ENCODE peak calls at places on chromosome 12, in six cellular contexts. G, E, C, R, T and L are unnamed samples.

GRCh38 chr12:31019561-31020308 is 53.9 kb upstream of the DDX11 start:
- DNase-seq in G (no peak), E (no peak), C (no peak), R (no peak), T (no peak), L (no peak)

GRCh38 chr12:68016136-68016535 is 26.9 kb downstream of the IFNG-AS1 start:
- DNase-seq in G (no peak), E (no peak), C (no peak), R (no peak), T (no peak), L (no peak)

GRCh38 chr12:12819752-12820311 is 6.7 kb downstream of the DDX47 start:
- DNase-seq in G (no peak), E (no peak), C (no peak), R (no peak), T (no peak), L (no peak)

GRCh38 chr12:63811334-63811733 is 31.6 kb downstream of the RXYLT1 start:
- DNase-seq in G (no peak), E (no peak), C (no peak), R (no peak), T (no peak), L (no peak)

GRCh38 chr12:47102845-47103666 is 23.3 kb upstream of the AMIGO2 start:
- DNase-seq in G (no peak), E (no peak), C (no peak), R (no peak), T (no peak), L (no peak)

GRCh38 chr12:98908866-98909265 is 263.8 kb downstream of the APAF1 start:
- DNase-seq in G (no peak), E (no peak), C (no peak), R (no peak), T (no peak), L (no peak)

GRCh38 chr12:116559330-116560080 is at the start of gene MAP1LC3B2:
- DNase-seq in G (peak; percentile 15), E (peak; percentile 56), C (no peak), R (peak; percentile 98), T (peak; percentile 97), L (peak; percentile 36)

GRCh38 chr12:122421263-122421814 is 1.1 kb downstream of the CLIP1 start:
- DNase-seq in G (peak; percentile 82), E (no peak), C (peak; percentile 66), R (peak; percentile 53), T (no peak), L (no peak)

GRCh38 chr12:111596985-111597730 is 2.0 kb downstream of the ATXN2 start:
- DNase-seq in G (peak; percentile 70), E (peak; percentile 63), C (peak; percentile 64), R (peak; percentile 78), T (no peak), L (peak; percentile 59)

GRCh38 chr12:46524778-46525177 is 152.2 kb upstream of the SLC38A2 start:
- DNase-seq in G (no peak), E (no peak), C (peak; percentile 27), R (no peak), T (no peak), L (no peak)

GRCh38 chr12:78241472-78241871 is 410.8 kb downstream of the NAV3 start:
- DNase-seq in G (no peak), E (no peak), C (no peak), R (no peak), T (no peak), L (no peak)

GRCh38 chr12:3214508-3215365 is 137.6 kb downstream of the TSPAN9 start:
- DNase-seq in G (no peak), E (no peak), C (no peak), R (no peak), T (no peak), L (no peak)

GRCh38 chr12:117034249-117034648 is 65.0 kb downstream of the TESC start:
- DNase-seq in G (no peak), E (no peak), C (no peak), R (no peak), T (no peak), L (no peak)

GRCh38 chr12:66152732-66153131 is 17.1 kb downstream of the TMBIM4 start:
- DNase-seq in G (no peak), E (no peak), C (no peak), R (no peak), T (no peak), L (no peak)

GRCh38 chr12:93862424-93862823 is 185.2 kb downstream of the CRADD start:
- DNase-seq in G (no peak), E (no peak), C (no peak), R (no peak), T (no peak), L (no peak)

GRCh38 chr12:78392918-78393317 is 471.7 kb upstream of the SYT1 start:
- DNase-seq in G (no peak), E (no peak), C (peak; percentile 5), R (no peak), T (no peak), L (no peak)

GRCh38 chr12:124852329-124852831 is 11.3 kb downstream of the SCARB1 start:
- DNase-seq in G (peak; percentile 89), E (no peak), C (no peak), R (no peak), T (no peak), L (no peak)

GRCh38 chr12:92411687-92412086 is 266.0 kb upstream of the BTG1 start:
- DNase-seq in G (no peak), E (no peak), C (peak; percentile 24), R (no peak), T (no peak), L (no peak)

GRCh38 chr12:51533799-51534198 is 57.2 kb upstream of the SCN8A start:
- DNase-seq in G (no peak), E (no peak), C (no peak), R (no peak), T (no peak), L (no peak)

GRCh38 chr12:40647651-40648050 is 44.6 kb upstream of the CNTN1 start:
- DNase-seq in G (no peak), E (no peak), C (no peak), R (no peak), T (no peak), L (peak; percentile 10)

GRCh38 chr12:23113781-23114180 is 488.8 kb downstream of the ETNK1 start:
- DNase-seq in G (no peak), E (no peak), C (no peak), R (no peak), T (no peak), L (no peak)

GRCh38 chr12:46484396-46485061 is 112.0 kb upstream of the SLC38A2 start:
- DNase-seq in G (no peak), E (no peak), C (no peak), R (no peak), T (no peak), L (no peak)

GRCh38 chr12:45708363-45708762 is 21.1 kb upstream of the ARID2 start:
- DNase-seq in G (no peak), E (no peak), C (no peak), R (no peak), T (no peak), L (no peak)

GRCh38 chr12:79023261-79023660 is 158.7 kb downstream of the SYT1 start:
- DNase-seq in G (no peak), E (no peak), C (peak; percentile 1), R (no peak), T (no peak), L (no peak)

GRCh38 chr12:32568241-32568640 is 110.9 kb upstream of the DNM1L start:
- DNase-seq in G (peak; percentile 31), E (no peak), C (no peak), R (no peak), T (no peak), L (peak; percentile 43)

GRCh38 chr12:71938728-71939385 is at the start of gene TPH2:
- DNase-seq in G (peak; percentile 59), E (peak; percentile 96), C (peak; percentile 63), R (peak; percentile 84), T (no peak), L (peak; percentile 31)

GRCh38 chr12:71941174-71941573 is 2.5 kb downstream of the TPH2 start:
- DNase-seq in G (no peak), E (no peak), C (no peak), R (no peak), T (no peak), L (no peak)

GRCh38 chr12:71935594-71935993 is 3.1 kb upstream of the TPH2 start:
- DNase-seq in G (no peak), E (no peak), C (no peak), R (peak; percentile 30), T (peak; percentile 38), L (no peak)
- TF ChIP-seq SIN3A in G (no peak), E (no peak), C (no peak), R (no peak), T (no peak), L (no peak)

DNA sequence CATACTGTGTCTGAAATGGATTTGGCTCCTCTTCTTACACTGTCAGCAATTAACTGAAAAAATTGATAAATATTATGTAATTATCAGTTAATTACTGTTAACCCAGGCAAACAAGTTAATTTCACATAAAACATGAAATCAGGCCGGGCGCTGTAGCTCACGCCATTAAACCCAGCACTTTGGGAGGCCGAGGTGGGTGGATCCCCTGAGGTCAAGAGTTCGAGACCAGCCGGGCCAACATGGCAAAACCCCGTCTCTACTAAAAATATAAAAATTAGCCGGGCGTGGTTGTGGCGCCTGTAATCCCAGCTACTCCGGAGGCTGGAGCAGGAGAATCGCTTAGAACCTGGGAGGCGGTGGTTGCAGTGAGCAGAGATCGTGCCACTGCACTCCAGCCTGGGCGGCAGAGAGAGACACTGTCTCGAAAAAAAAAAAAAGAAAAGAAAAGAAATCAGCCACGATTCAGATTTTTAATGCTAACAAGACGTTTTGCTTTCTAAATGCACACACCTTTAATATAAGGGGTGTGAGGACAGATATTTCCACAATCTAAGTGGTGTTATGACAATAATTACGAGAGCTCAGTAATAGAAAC is 473 bp upstream of the TMEM19 start:
- DNase-seq in G (no peak), E (no peak), C (no peak), R (no peak), T (no peak), L (no peak)
- TF ChIP-seq SIN3A in G (no peak), E (no peak), C (no peak), R (no peak), T (no peak), L (no peak)

GRCh38 chr12:43602738-43603137 is 50.7 kb upstream of the ADAMTS20 start:
- DNase-seq in G (no peak), E (no peak), C (no peak), R (no peak), T (no peak), L (no peak)
- TF ChIP-seq SIN3A in G (no peak), E (no peak), C (no peak), R (no peak), T (no peak), L (no peak)

DNA sequence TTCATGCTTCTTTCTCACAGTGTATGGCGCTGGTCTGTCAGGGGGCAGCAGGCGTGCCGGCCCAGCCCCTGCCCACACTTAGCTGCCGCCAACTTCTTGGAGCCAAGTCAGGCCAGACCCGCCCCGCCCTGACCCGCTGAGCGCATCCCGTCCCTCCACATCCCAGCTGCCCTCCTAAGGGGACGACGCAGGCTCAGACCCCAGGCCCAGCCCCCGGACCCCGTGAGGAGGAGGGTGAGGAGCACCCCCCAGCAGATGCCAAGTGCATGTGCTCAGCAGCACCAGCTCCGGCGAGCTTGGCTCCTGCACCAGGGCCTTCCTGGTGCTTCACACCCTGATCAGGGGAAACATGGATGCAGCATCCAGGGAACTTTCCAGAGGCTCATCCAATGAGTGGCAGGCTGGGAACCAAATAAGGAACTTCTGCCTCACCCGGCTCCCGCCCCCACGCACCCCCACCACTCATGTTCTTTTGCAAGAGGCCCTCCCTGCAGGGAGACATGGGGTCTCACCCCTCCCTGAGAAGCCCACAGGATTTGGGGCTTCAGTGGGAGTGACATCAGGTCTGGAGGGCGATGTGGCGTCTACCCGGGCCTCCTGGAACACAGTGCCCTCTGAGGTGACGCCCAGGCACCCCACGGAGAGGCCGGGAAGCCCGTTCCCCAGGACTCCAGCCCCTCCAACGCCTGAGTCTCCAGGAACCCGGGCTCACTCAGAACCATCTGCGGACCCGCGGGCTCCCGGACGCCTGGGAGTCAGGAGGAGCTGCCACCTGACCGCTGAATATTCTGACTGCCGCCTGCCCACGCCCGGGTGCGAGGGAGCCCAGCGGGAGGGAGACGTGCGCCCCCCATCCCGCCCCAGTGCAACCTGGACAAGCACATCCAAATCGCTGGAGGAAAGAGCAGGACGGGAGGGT is 70.0 kb upstream of the GALNT9 start:
- DNase-seq in G (no peak), E (no peak), C (no peak), R (no peak), T (no peak), L (no peak)
- TF ChIP-seq SIN3A in G (no peak), E (no peak), C (no peak), R (no peak), T (no peak), L (no peak)